ENCODE peak calls at places on chromosomes 6 and 20, in four cellular contexts. Z is CD8-positive, alpha-beta memory T cell; B is DND-41; T is CD8-positive, alpha-beta T cell. Q is an unnamed sample.
A peak's percentile ranks its signal among the peaks of the same experiment; 100 is the strongest.

GRCh38 chr6:169008641-169009040 is 245.0 kb downstream of the THBS2 start:
- DNase-seq in Z (no peak), B (no peak), T (no peak), Q (no peak)

GRCh38 chr6:147909645-147910044 is 401.2 kb downstream of the SAMD5 start:
- DNase-seq in Z (no peak), B (no peak), T (no peak), Q (no peak)

GRCh38 chr6:11778648-11779307 is at the start of gene ADTRP:
- DNase-seq in Z (no peak), B (no peak), T (no peak), Q (peak; percentile 92)

GRCh38 chr6:78810698-78811097 is 56.7 kb upstream of the IRAK1BP1 start:
- DNase-seq in Z (no peak), B (no peak), T (no peak), Q (no peak)

GRCh38 chr6:107589199-107589598 is 99.3 kb downstream of the SOBP start:
- DNase-seq in Z (no peak), B (no peak), T (no peak), Q (no peak)

GRCh38 chr6:43827898-43828297 is 57.9 kb downstream of the VEGFA start:
- DNase-seq in Z (no peak), B (no peak), T (no peak), Q (no peak)

GRCh38 chr6:108589244-108589730 is 28.6 kb downstream of the FOXO3 start:
- DNase-seq in Z (no peak), B (no peak), T (no peak), Q (peak; percentile 88)

GRCh38 chr6:7188492-7188891 is 80.7 kb downstream of the RREB1 start:
- DNase-seq in Z (no peak), B (no peak), T (no peak), Q (no peak)

GRCh38 chr6:39938773-39939381 is 4.6 kb upstream of the MOCS1 start:
- DNase-seq in Z (no peak), B (no peak), T (no peak), Q (no peak)

GRCh38 chr6:43828711-43829110 is 58.7 kb downstream of the VEGFA start:
- DNase-seq in Z (no peak), B (no peak), T (no peak), Q (no peak)

GRCh38 chr20:53126185-53126584 is 154.0 kb downstream of the TSHZ2 start:
- DNase-seq in Z (no peak), B (no peak), T (no peak), Q (no peak)

GRCh38 chr6:117491916-117492315 is 9.4 kb downstream of the DCBLD1 start:
- DNase-seq in Z (no peak), B (no peak), T (no peak), Q (no peak)

DNA sequence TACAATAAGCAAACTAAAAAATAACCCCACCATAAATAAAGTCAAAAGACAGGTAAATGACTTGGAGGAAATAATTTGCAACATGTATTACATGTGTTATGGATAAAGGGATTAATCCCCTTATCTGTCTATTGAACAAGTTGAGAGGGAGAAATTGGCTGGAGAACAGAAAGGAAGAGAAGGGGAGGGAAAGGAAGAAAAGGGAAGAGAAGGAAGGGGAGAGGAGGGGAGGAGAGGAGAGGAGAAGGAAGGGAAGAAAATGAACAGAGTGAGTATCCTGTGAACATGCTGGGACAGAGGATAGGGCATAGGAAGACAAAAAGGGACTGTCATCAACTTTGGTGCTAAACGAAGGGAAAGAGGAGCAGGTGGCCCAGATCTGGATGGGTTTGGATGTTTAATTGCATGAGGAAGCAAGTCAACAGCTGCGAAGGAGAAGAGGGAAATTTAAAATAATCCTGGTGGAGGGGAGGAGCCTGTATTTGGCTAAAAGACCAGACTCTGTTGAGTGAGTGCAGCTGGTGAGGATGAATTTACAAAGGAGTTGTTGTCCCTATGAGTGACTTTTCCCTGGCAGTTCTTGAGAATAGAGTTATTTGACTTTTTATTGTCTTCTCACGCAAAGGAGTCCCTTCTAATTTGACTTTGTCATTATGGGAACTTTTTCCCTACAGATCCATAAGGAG is 14.2 kb upstream of the SHLD1 start:
- DNase-seq in Z (no peak), B (no peak), T (no peak), Q (no peak)
- H3K27ac ChIP-seq in Z (no peak overlapping the region), B (no peak overlapping the region), T (no peak overlapping the region), Q (no peak overlapping the region)

DNA sequence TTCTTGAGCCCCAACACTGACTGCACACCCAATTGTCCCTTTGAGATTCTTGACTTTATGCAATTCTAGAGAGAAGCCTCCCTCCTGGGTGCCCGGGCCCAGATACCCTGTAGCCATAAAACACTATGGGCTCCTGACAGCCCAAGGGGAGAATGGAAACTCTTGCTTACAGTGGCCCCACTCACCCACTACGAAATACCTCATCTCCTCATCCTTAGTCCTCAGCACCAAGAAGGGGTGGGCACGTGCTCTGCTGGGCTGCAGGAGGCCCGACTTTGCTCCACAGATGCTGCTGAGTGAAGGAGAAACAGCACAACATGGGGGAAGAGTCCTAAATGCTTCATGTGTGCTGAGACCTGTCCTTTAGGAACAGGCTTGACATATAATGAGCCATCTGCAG is 17.4 kb upstream of the SIRPG start:
- DNase-seq in Z (no peak), B (no peak), T (no peak), Q (no peak)
- H3K27ac ChIP-seq in Z (no peak overlapping the region), B (no peak overlapping the region), T (no peak overlapping the region), Q (no peak overlapping the region)

GRCh38 chr20:58610811-58611210 is 40.3 kb upstream of the STX16 start:
- DNase-seq in Z (no peak), B (no peak), T (no peak), Q (no peak)
- H3K27ac ChIP-seq in Z (no peak overlapping the region), B (no peak overlapping the region), T (no peak overlapping the region), Q (no peak overlapping the region)

GRCh38 chr6:30722280-30723112 is 2.3 kb downstream of the TUBB start:
- DNase-seq in Z (peak; percentile 77), B (peak; percentile 82), T (peak; percentile 92), Q (peak; percentile 83)
- H3K27ac ChIP-seq in Z (peak overlapping the region; percentile 91), B (peak overlapping the region; percentile 93), T (no peak overlapping the region), Q (peak overlapping the region; percentile 94)

DNA sequence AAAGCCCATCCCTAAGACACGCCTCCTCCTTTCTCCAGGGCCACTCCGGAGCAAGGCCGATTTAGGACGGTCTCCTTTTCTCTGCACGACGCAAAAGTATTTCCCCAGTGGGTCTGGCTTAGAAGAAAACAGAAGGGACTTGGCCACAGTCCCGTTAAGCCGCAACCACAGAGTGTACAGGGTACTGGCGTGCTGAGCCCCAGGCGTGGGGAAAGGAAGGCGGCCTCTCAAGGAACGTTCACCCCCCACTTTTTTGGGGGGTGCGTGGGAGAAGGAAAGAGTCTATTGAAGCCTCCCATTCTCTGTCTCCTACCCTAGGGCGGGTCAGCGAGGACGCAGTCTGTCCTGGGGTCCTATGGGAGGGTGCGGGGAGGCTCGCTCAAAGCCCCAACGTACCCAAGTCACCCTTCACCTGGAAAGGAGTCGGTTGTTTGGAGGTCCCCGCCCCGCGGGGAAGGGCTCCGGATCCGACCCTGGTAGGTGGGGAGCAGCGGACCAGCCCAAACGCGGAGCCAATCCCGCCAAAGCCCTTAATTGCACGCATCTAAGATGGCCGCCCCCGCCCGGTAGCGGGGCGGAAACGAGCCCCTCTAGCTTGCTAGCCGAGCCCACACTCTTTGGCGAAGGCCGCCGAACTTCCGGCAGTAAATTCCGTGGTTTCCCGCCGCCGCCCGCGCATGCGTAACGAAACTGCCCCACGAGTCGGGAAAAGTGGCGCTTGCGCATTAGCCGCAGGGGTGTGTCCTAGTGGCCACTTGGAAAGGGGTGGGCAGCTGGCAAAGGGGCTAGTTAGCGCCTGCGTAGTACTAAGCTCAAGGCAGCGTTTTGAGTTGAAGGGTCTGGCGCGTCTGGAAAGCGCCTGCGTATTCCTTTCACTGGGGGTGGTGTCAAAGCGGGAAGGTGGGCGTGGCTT is at the start of gene OARD1:
- DNase-seq in Z (peak; percentile 100), B (peak; percentile 100), T (peak; percentile 100), Q (peak; percentile 100)
- H3K27ac ChIP-seq in Z (peak within 1 kb of the TSS; percentile 94), B (peak within 1 kb of the TSS; percentile 89), T (peak within 1 kb of the TSS; percentile 88), Q (peak within 1 kb of the TSS; percentile 95)

GRCh38 chr6:70667256-70667710 is 400 bp upstream of the SMAP1 start:
- DNase-seq in Z (no peak), B (no peak), T (no peak), Q (no peak)
- H3K27ac ChIP-seq in Z (peak overlapping the region; percentile 69), B (peak overlapping the region; percentile 90), T (peak overlapping the region; percentile 53), Q (peak overlapping the region; percentile 98)

GRCh38 chr6:154995241-154996162 is at the start of gene TIAM2:
- DNase-seq in Z (no peak), B (no peak), T (no peak), Q (peak; percentile 32)
- H3K27ac ChIP-seq in Z (no peak within 1 kb of the TSS), B (no peak within 1 kb of the TSS), T (no peak within 1 kb of the TSS), Q (peak within 1 kb of the TSS; percentile 89)

GRCh38 chr20:57697540-57697939 is 12.3 kb downstream of the PMEPA1 start:
- DNase-seq in Z (no peak), B (no peak), T (no peak), Q (peak; percentile 71)
- H3K27ac ChIP-seq in Z (no peak overlapping the region), B (no peak overlapping the region), T (no peak overlapping the region), Q (peak overlapping the region; percentile 75)

GRCh38 chr6:84028350-84028749 is 5.2 kb upstream of the MRAP2 start:
- DNase-seq in Z (no peak), B (no peak), T (no peak), Q (no peak)

GRCh38 chr6:84021625-84022024 is 11.9 kb upstream of the MRAP2 start:
- DNase-seq in Z (no peak), B (no peak), T (no peak), Q (no peak)

GRCh38 chr6:84027340-84028183 is 6.0 kb upstream of the MRAP2 start:
- DNase-seq in Z (no peak), B (no peak), T (no peak), Q (peak; percentile 57)

GRCh38 chr6:84026721-84027164 is 6.8 kb upstream of the MRAP2 start:
- DNase-seq in Z (no peak), B (no peak), T (no peak), Q (peak; percentile 62)
- H3K27ac ChIP-seq in Z (no peak overlapping the region), B (no peak overlapping the region), T (no peak overlapping the region), Q (no peak overlapping the region)

DNA sequence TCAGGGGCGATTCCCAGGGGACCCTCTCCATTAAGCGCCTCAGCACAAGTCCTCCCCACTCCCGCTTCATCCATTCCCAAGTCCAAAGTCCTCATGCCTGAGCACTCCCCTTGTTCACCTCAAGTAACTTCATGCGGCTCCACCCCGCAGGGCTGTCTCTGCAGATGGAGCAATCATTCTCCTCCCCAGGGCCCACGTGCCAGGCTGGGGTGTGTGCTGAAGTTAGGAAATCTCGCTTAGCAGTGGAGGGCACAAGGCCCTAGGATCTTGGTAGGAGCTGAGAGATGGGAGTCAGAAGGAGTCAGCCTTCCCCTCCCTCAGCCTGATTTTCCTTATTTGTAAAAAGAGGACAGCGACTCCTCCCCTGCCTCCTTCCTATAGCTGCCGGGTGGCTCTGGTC is 3.5 kb downstream of the TGM3 start:
- DNase-seq in Z (no peak), B (no peak), T (no peak), Q (peak; percentile 91)
- H3K27ac ChIP-seq in Z (no peak overlapping the region), B (no peak overlapping the region), T (no peak overlapping the region), Q (no peak overlapping the region)